ENCODE peak calls at places on chromosomes 7 and 10, in ten cellular contexts. O is breast epithelium, X is ovary, U is HCT116, Q is body of pancreas, Y is A549, I is IMR-90, Z is Peyer's patch, H is suprapubic skin, A is sigmoid colon. S is an unnamed sample.

GRCh38 chr10:97587183-97587582 is 2.3 kb upstream of the C10orf62 start:
- DNase-seq in Y (no peak), H (no peak), X (no peak), Q (no peak), Z (no peak), A (no peak), U (no peak), O (no peak), I (no peak), S (no peak)

GRCh38 chr10:128026620-128027281 is 99.5 kb downstream of the MKI67 start:
- DNase-seq in X (no peak), Z (no peak), Q (no peak), H (no peak), O (no peak), Y (no peak), U (no peak), A (peak), I (no peak), S (no peak)

GRCh38 chr10:34522542-34522941 is 292.6 kb downstream of the PARD3 start:
- DNase-seq in U (no peak), I (peak), Z (no peak), X (no peak), Q (no peak), Y (peak), O (no peak), A (no peak), H (no peak), S (no peak)

GRCh38 chr7:128453836-128454804 is 1.6 kb upstream of the HILPDA start:
- DNase-seq in O (peak), H (peak), X (peak), I (peak), Y (no peak), Z (peak), Q (peak), A (peak), U (no peak), S (peak)

GRCh38 chr7:44981035-44981706 is 2.4 kb upstream of the MYO1G start:
- DNase-seq in A (no peak), H (no peak), O (no peak), Z (no peak), Q (no peak), X (no peak), Y (no peak), I (no peak), U (no peak), S (no peak)

GRCh38 chr10:132404911-132405462 is 8.0 kb downstream of the PWWP2B start:
- DNase-seq in X (no peak), U (no peak), O (no peak), A (no peak), H (no peak), Z (no peak), Y (no peak), I (no peak), Q (no peak), S (no peak)

GRCh38 chr10:121217331-121217730 is 366.2 kb downstream of the WDR11 start:
- DNase-seq in O (no peak), Q (no peak), I (no peak), X (no peak), H (no peak), A (no peak), Z (no peak), U (no peak), Y (no peak), S (no peak)

GRCh38 chr7:138630059-138630610 is 71.0 kb downstream of the SVOPL start:
- DNase-seq in I (no peak), Y (no peak), H (no peak), Q (no peak), X (no peak), Z (no peak), U (no peak), A (no peak), O (no peak), S (no peak)

GRCh38 chr10:14564268-14564744 is 210.4 kb downstream of the FAM107B start:
- DNase-seq in A (no peak), H (no peak), Z (peak), X (no peak), Q (no peak), I (no peak), Y (no peak), O (no peak), U (no peak), S (no peak)

GRCh38 chr7:136114966-136115762 is 138.0 kb upstream of the MTPN start:
- DNase-seq in X (no peak), A (no peak), H (no peak), I (peak), O (no peak), U (peak), Q (peak), Z (peak), Y (peak), S (peak)

GRCh38 chr7:107725138-107725740 is 18.7 kb upstream of the CBLL1 start:
- DNase-seq in Z (peak), O (no peak), H (no peak), A (no peak), I (peak), Q (peak), U (peak), Y (peak), X (peak), S (peak)

GRCh38 chr7:57181281-57181680 is 49.0 kb upstream of the ZNF479 start:
- DNase-seq in X (no peak), U (no peak), A (no peak), Y (no peak), H (no peak), Q (no peak), I (no peak), O (no peak), Z (no peak), S (no peak)

GRCh38 chr7:49172639-49173038 is 248.3 kb downstream of the CDC14C start:
- DNase-seq in Q (no peak), X (no peak), Z (no peak), U (no peak), H (no peak), O (no peak), I (no peak), Y (no peak), A (no peak), S (no peak)

GRCh38 chr7:28984631-28985030 is 26.5 kb upstream of the TRIL start:
- DNase-seq in A (peak), Q (peak), Y (peak), X (no peak), Z (peak), H (no peak), U (no peak), O (peak), I (peak), S (peak)

GRCh38 chr10:44153901-44154670 is 230.8 kb downstream of the CXCL12 start:
- DNase-seq in A (no peak), Z (no peak), Q (no peak), U (no peak), O (no peak), H (no peak), I (no peak), X (no peak), Y (no peak), S (no peak)

GRCh38 chr7:133009853-133010252 is 72.0 kb downstream of the CHCHD3 start:
- DNase-seq in I (no peak), Q (no peak), Z (no peak), U (no peak), Y (no peak), A (no peak), X (no peak), H (no peak), O (no peak), S (no peak)

GRCh38 chr10:84541289-84541637 is 212.9 kb downstream of the CCSER2 start:
- DNase-seq in I (no peak), O (no peak), Q (no peak), Z (no peak), H (no peak), A (no peak), U (no peak), X (no peak), Y (no peak), S (no peak)

GRCh38 chr7:8418627-8419245 is 14.7 kb upstream of the NXPH1 start:
- DNase-seq in Z (peak), Q (peak), A (no peak), U (peak), O (peak), X (no peak), I (peak), H (no peak), Y (peak), S (no peak)

GRCh38 chr10:16663472-16663871 is 141.8 kb upstream of the C1QL3 start:
- DNase-seq in U (no peak), Y (no peak), X (no peak), I (no peak), O (no peak), H (no peak), A (no peak), Z (no peak), Q (no peak), S (no peak)

GRCh38 chr10:119286983-119287612 is 79.7 kb downstream of the GRK5 start:
- DNase-seq in H (no peak), Y (no peak), I (no peak), A (no peak), O (no peak), Z (no peak), X (no peak), U (no peak), Q (no peak), S (no peak)

GRCh38 chr10:90723416-90724068 is 134.3 kb downstream of the HTR7 start:
- DNase-seq in Y (no peak), H (no peak), Q (no peak), O (no peak), A (no peak), U (no peak), X (no peak), Z (no peak), I (no peak), S (no peak)

GRCh38 chr10:85235258-85235657 is 906.9 kb downstream of the CCSER2 start:
- DNase-seq in Q (no peak), Y (no peak), I (no peak), U (no peak), O (no peak), A (no peak), H (no peak), X (no peak), Z (no peak), S (no peak)

GRCh38 chr7:131108212-131108980 is 219.3 kb upstream of the MKLN1 start:
- DNase-seq in Z (no peak), Y (no peak), H (no peak), Q (no peak), U (no peak), X (no peak), I (peak), A (no peak), O (no peak), S (no peak)

GRCh38 chr10:5508786-5509185 is 9.4 kb upstream of the CALML5 start:
- DNase-seq in U (no peak), Q (no peak), O (no peak), Y (no peak), X (no peak), A (peak), Z (no peak), I (no peak), H (no peak), S (no peak)
- H3K27ac ChIP-seq in U (no peak), Q (no peak), O (no peak), Y (no peak), X (no peak), A (no peak), Z (no peak), I (no peak), H (peak), S (no peak)

GRCh38 chr10:78457804-78458483 is 424.3 kb downstream of the RPS24 start:
- DNase-seq in Z (no peak), A (peak), O (no peak), Y (peak), I (peak), X (no peak), H (no peak), Q (peak), U (no peak), S (peak)

GRCh38 chr10:78459639-78460037 is 426.0 kb downstream of the RPS24 start:
- DNase-seq in O (no peak), U (no peak), I (no peak), H (no peak), Y (no peak), Z (no peak), Q (no peak), A (peak), X (no peak), S (no peak)

GRCh38 chr10:78461333-78461732 is 427.7 kb downstream of the RPS24 start:
- DNase-seq in Z (peak), X (peak), O (no peak), I (no peak), U (no peak), H (no peak), Y (no peak), A (peak), Q (no peak), S (peak)

GRCh38 chr10:78460204-78460603 is 426.5 kb downstream of the RPS24 start:
- DNase-seq in H (no peak), Y (no peak), O (no peak), Z (no peak), A (no peak), Q (no peak), X (peak), U (no peak), I (no peak), S (no peak)

GRCh38 chr10:78458983-78459638 is 425.4 kb downstream of the RPS24 start:
- DNase-seq in U (no peak), I (peak), H (no peak), X (no peak), Y (peak), A (no peak), Z (no peak), O (no peak), Q (peak), S (no peak)
- TF ChIP-seq POLR2A in U (no peak), I (no peak), H (no peak), X (no peak), Y (no peak), A (no peak), Z (no peak), O (no peak), Q (no peak), S (no peak)

GRCh38 chr10:20457656-20458055 is 439.5 kb downstream of the NEBL start:
- DNase-seq in Z (no peak), X (no peak), A (no peak), Y (no peak), O (no peak), U (no peak), I (no peak), H (no peak), Q (no peak), S (no peak)

DNA sequence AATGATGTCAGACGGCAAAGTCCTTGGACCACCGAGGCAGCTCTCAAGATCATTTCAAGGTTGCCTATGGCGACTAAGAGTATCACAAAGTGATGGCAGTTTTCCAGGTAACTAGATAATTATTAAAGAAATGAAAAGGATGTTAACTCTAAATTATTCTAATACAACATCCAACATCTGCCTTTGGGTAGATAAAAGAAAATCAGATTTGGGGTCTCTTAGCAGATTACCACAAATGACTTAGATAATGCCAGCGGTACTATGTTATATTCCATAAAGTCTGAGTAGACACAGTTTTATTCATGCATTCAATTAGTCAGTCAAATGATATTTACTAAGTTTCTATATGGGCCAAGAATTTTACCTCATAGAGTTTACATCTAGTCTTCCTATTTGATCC is 441.3 kb downstream of the NEBL start:
- DNase-seq in A (no peak), X (no peak), Q (no peak), Y (no peak), O (no peak), U (no peak), I (no peak), H (no peak), Z (no peak), S (no peak)
- H3K4me3 ChIP-seq in A (no peak), X (no peak), Q (no peak), Y (no peak), O (no peak), U (no peak), I (no peak), H (no peak), Z (no peak), S (no peak)

GRCh38 chr7:77658928-77659327 is 37.3 kb upstream of the RSBN1L start:
- DNase-seq in X (no peak), Y (no peak), H (no peak), A (peak), Q (no peak), O (no peak), Z (no peak), U (no peak), I (no peak), S (no peak)
- H3K27ac ChIP-seq in X (no peak), Y (no peak), H (no peak), A (no peak), Q (no peak), O (no peak), Z (no peak), U (no peak), I (no peak), S (no peak)

GRCh38 chr7:140316165-140316661 is 82.1 kb downstream of the SLC37A3 start:
- DNase-seq in X (peak), Q (peak), Y (peak), O (peak), A (peak), Z (peak), H (peak), U (peak), I (peak), S (peak)
- TF ChIP-seq POLR2A in X (no peak), Q (no peak), Y (no peak), O (no peak), A (no peak), Z (no peak), H (no peak), U (no peak), I (peak), S (no peak)

GRCh38 chr7:150515752-150516151 is 1.1 kb downstream of the GIMAP7 start:
- DNase-seq in Q (no peak), H (no peak), U (no peak), X (no peak), Y (no peak), Z (no peak), O (no peak), A (no peak), I (no peak), S (no peak)
- H3K4me3 ChIP-seq in Q (no peak), H (peak), U (no peak), X (peak), Y (no peak), Z (peak), O (peak), A (peak), I (no peak), S (peak)

S was measured in uterus.